ENCODE peak calls at places on chromosomes 12 and 14, in nine cellular contexts. K is A549, B is stomach, P is adrenal gland, L is Peyer's patch, N is cardiac muscle cell, O is vagina, Q is dorsolateral prefrontal cortex, V is hepatocyte. R is an unnamed sample.

GRCh38 chr12:122891661-122892525 is 4.0 kb downstream of the VPS37B start:
- DNase-seq in K (peak), B (no peak), P (peak), L (no peak), N (peak), O (no peak), Q (no peak), V (no peak), R (no peak)

GRCh38 chr12:66380769-66381168 is 78.5 kb downstream of the HELB start:
- DNase-seq in K (no peak), B (no peak), P (no peak), L (no peak), N (no peak), O (no peak), Q (no peak), V (no peak), R (no peak)

GRCh38 chr14:59271734-59272133 is 83.3 kb downstream of the DAAM1 start:
- DNase-seq in K (no peak), B (no peak), P (no peak), L (no peak), N (peak), O (no peak), Q (no peak), V (no peak), R (no peak)

GRCh38 chr14:24312736-24313507 is 1.6 kb downstream of the LTB4R start:
- DNase-seq in K (no peak), B (no peak), P (peak), L (no peak), N (peak), O (no peak), Q (no peak), V (no peak), R (no peak)

GRCh38 chr12:82620917-82621316 is 65.8 kb upstream of the TMTC2 start:
- DNase-seq in K (no peak), B (no peak), P (no peak), L (no peak), N (no peak), O (no peak), Q (no peak), V (no peak), R (no peak)

GRCh38 chr12:114648711-114649110 is 35.3 kb downstream of the TBX3 start:
- DNase-seq in K (no peak), B (no peak), P (no peak), L (no peak), N (no peak), O (no peak), Q (no peak), V (no peak), R (no peak)

GRCh38 chr12:48185181-48185919 is 1.9 kb downstream of the CCDC184 start:
- DNase-seq in K (no peak), B (no peak), P (no peak), L (no peak), N (peak), O (no peak), Q (peak), V (peak), R (no peak)

GRCh38 chr14:104149617-104150141 is 11.3 kb downstream of the KIF26A start:
- DNase-seq in K (peak), B (no peak), P (peak), L (no peak), N (peak), O (no peak), Q (no peak), V (peak), R (peak)

GRCh38 chr12:34257093-34257492 is 234.8 kb downstream of the ALG10 start:
- DNase-seq in K (no peak), B (no peak), P (no peak), L (no peak), N (no peak), O (no peak), Q (no peak), V (no peak), R (no peak)

GRCh38 chr12:62967701-62968100 is 32.8 kb upstream of the PPM1H start:
- DNase-seq in K (no peak), B (no peak), P (no peak), L (no peak), N (no peak), O (no peak), Q (no peak), V (no peak), R (no peak)

GRCh38 chr14:64645220-64645891 is 58.9 kb upstream of the PLEKHG3 start:
- DNase-seq in K (peak), B (no peak), P (peak), L (no peak), N (peak), O (no peak), Q (no peak), V (peak), R (no peak)

GRCh38 chr12:75550401-75550851 is 39.0 kb upstream of the KRR1 start:
- DNase-seq in K (no peak), B (peak), P (peak), L (no peak), N (peak), O (no peak), Q (no peak), V (no peak), R (no peak)

GRCh38 chr14:64513271-64513670 is 8.7 kb downstream of the ZBTB1 start:
- DNase-seq in K (no peak), B (no peak), P (no peak), L (no peak), N (no peak), O (no peak), Q (no peak), V (no peak), R (no peak)

GRCh38 chr12:131628766-131629448 is 82.0 kb upstream of the SFSWAP start:
- DNase-seq in K (no peak), B (no peak), P (no peak), L (no peak), N (no peak), O (no peak), Q (no peak), V (no peak), R (no peak)

GRCh38 chr12:88063375-88063774 is 34.2 kb upstream of the C12orf50 start:
- DNase-seq in K (no peak), B (no peak), P (no peak), L (no peak), N (peak), O (no peak), Q (no peak), V (no peak), R (no peak)

GRCh38 chr14:104545151-104545931 is 34.2 kb upstream of the C14orf180 start:
- DNase-seq in K (no peak), B (no peak), P (no peak), L (peak), N (no peak), O (no peak), Q (peak), V (no peak), R (no peak)

GRCh38 chr12:132400011-132400641 is 70.7 kb upstream of the GALNT9 start:
- DNase-seq in K (no peak), B (no peak), P (no peak), L (no peak), N (peak), O (no peak), Q (peak), V (no peak), R (peak)

GRCh38 chr12:104218935-104219334 is 3.4 kb downstream of the TXNRD1 start:
- DNase-seq in K (no peak), B (no peak), P (no peak), L (no peak), N (peak), O (peak), Q (no peak), V (no peak), R (no peak)

GRCh38 chr14:75001899-75002298 is 822 bp upstream of the EIF2B2 start:
- DNase-seq in K (no peak), B (no peak), P (no peak), L (no peak), N (no peak), O (no peak), Q (no peak), V (no peak), R (no peak)

GRCh38 chr14:75001261-75001660 is 1.5 kb upstream of the EIF2B2 start:
- DNase-seq in K (no peak), B (no peak), P (no peak), L (no peak), N (no peak), O (no peak), Q (no peak), V (no peak), R (no peak)

GRCh38 chr14:75003250-75004027 is 718 bp downstream of the EIF2B2 start:
- DNase-seq in K (no peak), B (no peak), P (no peak), L (peak), N (no peak), O (no peak), Q (no peak), V (peak), R (no peak)

GRCh38 chr14:75005357-75005756 is 2.6 kb downstream of the EIF2B2 start:
- DNase-seq in K (no peak), B (no peak), P (no peak), L (no peak), N (no peak), O (no peak), Q (no peak), V (no peak), R (no peak)

DNA sequence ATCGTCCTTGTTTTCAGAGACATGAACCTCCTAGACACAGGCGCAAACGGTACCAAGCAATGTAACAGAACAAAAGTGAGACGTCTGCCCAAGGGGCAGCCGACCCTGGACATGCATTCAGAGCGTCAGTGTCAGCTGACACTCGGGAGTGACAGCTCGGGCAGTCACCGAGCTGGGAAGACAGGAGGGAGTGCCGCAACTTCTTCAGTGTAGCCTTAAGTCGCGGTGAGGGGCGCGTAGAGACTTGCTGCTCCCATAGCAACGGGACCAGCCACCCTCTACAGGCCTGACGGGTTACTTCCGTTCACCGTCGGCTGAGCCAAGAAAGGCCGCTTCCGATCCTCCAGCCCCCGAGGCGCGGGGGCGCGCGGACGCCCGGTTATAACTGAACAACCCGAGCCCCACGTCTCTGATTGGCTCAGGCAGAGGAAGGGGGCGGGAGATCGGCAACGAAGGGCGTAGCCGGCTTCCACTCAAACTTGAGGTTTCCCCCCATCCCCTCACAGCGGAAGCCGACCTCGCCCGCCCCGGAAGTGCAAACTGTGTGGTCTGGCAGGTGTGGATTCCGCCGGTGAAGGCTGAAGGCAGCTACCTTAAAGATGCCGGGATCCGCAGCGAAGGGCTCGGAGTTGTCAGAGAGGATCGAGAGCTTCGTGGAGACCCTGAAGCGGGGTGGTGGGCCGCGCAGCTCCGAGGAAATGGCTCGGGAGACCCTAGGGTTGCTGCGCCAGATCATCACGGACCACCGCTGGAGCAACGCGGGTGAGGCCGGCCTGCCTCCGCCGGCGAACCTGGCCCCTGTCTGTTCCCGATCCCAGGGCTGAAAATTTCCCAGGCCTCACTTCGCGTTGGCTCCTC is at the start of gene EIF2B2:
- DNase-seq in K (peak), B (peak), P (peak), L (peak), N (peak), O (peak), Q (peak), V (peak), R (peak)
- H3K4me3 ChIP-seq in K (peak), B (peak), P (peak), L (peak), N (peak), O (peak), Q (peak), V (peak), R (peak)

GRCh38 chr12:5500326-5500659 is 68.4 kb downstream of the NTF3 start:
- DNase-seq in K (no peak), B (no peak), P (no peak), L (peak), N (no peak), O (no peak), Q (no peak), V (no peak), R (no peak)

GRCh38 chr12:5498806-5499205 is 66.9 kb downstream of the NTF3 start:
- DNase-seq in K (no peak), B (no peak), P (no peak), L (no peak), N (no peak), O (no peak), Q (no peak), V (no peak), R (no peak)

GRCh38 chr12:5499566-5500325 is 67.8 kb downstream of the NTF3 start:
- DNase-seq in K (no peak), B (no peak), P (no peak), L (no peak), N (no peak), O (no peak), Q (no peak), V (peak), R (no peak)

GRCh38 chr12:5497329-5498058 is 65.6 kb downstream of the NTF3 start:
- DNase-seq in K (no peak), B (no peak), P (no peak), L (peak), N (no peak), O (no peak), Q (no peak), V (peak), R (no peak)

GRCh38 chr12:5498081-5498480 is 66.2 kb downstream of the NTF3 start:
- DNase-seq in K (no peak), B (no peak), P (no peak), L (no peak), N (no peak), O (no peak), Q (no peak), V (no peak), R (no peak)
- H3K27ac ChIP-seq in K (no peak), B (no peak), P (no peak), L (peak), N (no peak), O (no peak), Q (no peak), V (peak), R (no peak)

DNA sequence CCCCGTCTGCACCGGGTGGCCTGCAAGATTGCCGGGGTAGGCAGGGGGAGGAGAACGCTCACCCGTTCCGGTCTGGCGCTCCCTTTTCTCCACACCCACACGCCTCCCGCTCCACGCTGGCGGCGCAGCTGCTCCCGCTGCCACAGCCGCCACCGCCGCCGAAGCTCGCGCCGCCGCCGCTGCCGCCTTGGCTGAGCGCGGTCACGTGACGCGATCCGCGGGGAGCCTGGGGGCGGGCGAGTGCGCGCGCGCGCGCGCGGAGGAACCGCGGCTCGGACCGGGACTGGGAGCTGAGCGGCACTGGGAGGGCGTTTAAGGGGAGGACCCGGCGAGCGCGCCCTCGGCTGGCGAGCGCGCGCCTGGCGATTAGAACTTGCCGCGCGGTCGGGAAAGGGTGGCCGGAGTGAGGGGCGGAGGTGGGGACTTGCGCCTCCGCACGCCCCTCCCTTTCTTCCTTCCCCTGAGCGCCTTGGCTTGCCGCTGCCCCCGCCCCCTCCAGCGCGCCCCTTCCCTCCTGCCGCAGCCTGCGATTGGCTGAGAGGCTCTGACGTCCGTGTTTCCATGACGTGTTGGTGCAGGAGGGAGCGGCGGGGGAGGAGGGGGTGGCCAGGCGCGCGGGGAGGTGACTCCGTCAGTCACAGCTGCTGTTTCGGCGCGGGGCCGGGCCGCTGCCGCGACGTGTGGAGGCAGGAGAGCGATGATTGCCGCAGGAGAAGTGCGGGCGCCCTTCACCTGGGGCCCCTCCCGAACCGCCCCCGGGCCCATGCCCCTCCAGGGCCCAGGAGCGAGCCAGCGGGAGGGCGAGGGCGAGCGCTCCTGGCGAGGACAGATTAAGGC is 737 bp upstream of the ATP2B1 start:
- DNase-seq in K (peak), B (peak), P (peak), L (peak), N (peak), O (peak), Q (peak), V (peak), R (peak)
- TF ChIP-seq CTCF in K (no peak), B (no peak), P (no peak), L (no peak), N (no peak), O (no peak), Q (peak), V (no peak), R (no peak)

DNA sequence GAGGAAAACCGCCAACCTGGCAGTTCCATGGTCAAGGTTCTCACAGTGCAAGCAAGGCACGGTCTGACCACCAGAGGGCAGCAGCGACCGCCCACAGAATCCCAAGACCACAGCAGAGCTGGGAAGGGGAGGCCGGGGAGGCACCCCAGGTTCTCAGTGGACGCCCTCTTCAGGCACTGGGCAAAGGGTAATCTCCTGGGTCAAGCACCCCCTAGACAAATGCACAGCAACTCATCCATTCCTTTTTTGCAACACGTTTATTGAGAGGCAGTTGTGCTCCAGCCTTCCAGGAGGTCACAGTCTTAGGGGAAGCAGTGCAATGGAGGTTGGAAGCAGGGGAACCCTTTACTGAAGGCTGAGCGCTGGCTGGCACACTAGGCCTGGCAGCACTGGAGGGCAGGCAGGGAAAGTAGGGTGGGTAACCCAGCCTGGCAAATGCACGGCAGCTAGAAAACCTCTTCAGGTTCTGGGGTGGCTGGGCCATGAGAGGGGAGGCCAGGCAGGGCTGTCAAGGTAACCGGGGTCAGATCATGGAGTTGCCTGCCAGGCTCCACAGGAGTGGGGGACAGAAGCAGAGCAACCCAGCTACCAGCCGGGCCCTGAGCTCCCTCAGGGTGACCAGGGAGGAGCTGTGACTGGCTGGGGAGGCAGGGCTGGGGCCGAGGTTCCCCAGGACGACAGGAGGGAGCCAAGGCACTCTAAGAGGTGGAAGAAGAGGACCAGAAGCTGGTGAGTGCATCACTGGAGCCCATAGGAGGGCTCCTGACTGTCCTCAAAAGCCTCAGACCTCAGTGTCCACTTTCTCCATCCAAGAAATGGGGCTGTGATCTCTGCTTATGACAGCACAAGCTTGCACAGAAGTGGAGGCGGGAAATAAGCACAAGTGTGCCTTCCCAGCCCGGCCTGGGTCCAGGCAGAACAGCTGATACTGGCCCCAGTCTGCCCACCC is 1.8 kb upstream of the RHOF start:
- DNase-seq in K (peak), B (peak), P (peak), L (peak), N (peak), O (no peak), Q (peak), V (peak), R (peak)
- H3K4me3 ChIP-seq in K (peak), B (peak), P (no peak), L (peak), N (no peak), O (peak), Q (no peak), V (no peak), R (peak)

DNA sequence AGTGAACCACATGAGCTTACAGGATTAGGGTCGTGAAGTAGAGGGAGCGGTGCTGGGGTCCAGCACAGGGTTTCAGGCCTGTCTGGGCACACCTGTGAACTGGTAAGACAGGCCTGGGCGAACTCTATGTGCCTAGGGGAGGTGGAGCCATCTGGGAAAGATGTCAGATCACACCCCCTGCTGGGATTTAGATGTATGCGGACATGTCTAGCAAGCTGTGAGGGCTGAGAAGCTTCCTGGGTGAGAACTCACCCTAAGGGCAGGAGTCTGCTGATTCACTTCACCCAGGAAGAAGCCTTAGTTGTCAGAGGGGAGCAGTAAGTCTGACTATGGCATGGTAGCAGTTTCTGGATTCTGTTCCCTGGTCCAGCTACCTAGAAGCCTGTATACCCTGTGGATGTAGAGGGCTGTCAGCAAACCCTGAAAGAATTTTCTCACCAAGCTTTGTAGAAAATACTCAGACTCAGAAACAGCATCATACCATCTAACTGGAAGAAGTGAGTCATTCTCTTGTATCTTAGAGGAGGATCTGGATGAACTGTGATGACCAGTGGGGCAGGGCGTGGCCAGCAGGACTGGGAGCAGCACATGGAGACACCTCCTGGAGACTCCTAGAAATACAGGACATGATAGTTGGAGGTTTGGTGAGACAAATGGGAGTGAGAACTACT is 11.2 kb upstream of the PYGL start:
- DNase-seq in K (peak), B (no peak), P (peak), L (peak), N (peak), O (no peak), Q (no peak), V (peak), R (peak)
- H3K27ac ChIP-seq in K (peak), B (peak), P (peak), L (no peak), N (no peak), O (peak), Q (peak), V (peak), R (peak)

GRCh38 chr12:16939871-16940306 is 333.9 kb upstream of the LMO3 start:
- DNase-seq in K (peak), B (peak), P (no peak), L (no peak), N (peak), O (no peak), Q (no peak), V (peak), R (peak)
- TF ChIP-seq CTCF in K (peak), B (no peak), P (peak), L (no peak), N (peak), O (no peak), Q (no peak), V (peak), R (peak)